ENCODE peak calls at places on chromosomes 6 and 20, in seven cellular contexts. One of them, this sample, is unnamed.

GRCh38 chr6:129031051-129031599 is 148.2 kb downstream of the LAMA2 start:
- DNase-seq in sigmoid colon: no peak
- DNase-seq in A549: no peak
- DNase-seq in spleen: no peak
- DNase-seq in lower leg skin: peak
- DNase-seq in adrenal gland: no peak
- DNase-seq in IMR-90: peak
- DNase-seq in this sample: no peak

GRCh38 chr6:159978291-159979135 is 9.6 kb downstream of the IGF2R start:
- DNase-seq in sigmoid colon: peak
- DNase-seq in A549: no peak
- DNase-seq in spleen: no peak
- DNase-seq in lower leg skin: no peak
- DNase-seq in adrenal gland: no peak
- DNase-seq in IMR-90: no peak
- DNase-seq in this sample: no peak

GRCh38 chr20:62192635-62193034 is 9.8 kb downstream of the MTG2 start:
- DNase-seq in sigmoid colon: no peak
- DNase-seq in A549: no peak
- DNase-seq in spleen: peak
- DNase-seq in lower leg skin: no peak
- DNase-seq in adrenal gland: no peak
- DNase-seq in IMR-90: no peak
- DNase-seq in this sample: no peak

GRCh38 chr6:51027283-51028065 is 208.8 kb downstream of the TFAP2B start:
- DNase-seq in sigmoid colon: no peak
- DNase-seq in A549: no peak
- DNase-seq in spleen: no peak
- DNase-seq in lower leg skin: no peak
- DNase-seq in adrenal gland: no peak
- DNase-seq in IMR-90: no peak
- DNase-seq in this sample: no peak

GRCh38 chr20:57223648-57224489 is 42.6 kb downstream of the BMP7 start:
- DNase-seq in sigmoid colon: no peak
- DNase-seq in A549: no peak
- DNase-seq in spleen: no peak
- DNase-seq in lower leg skin: peak
- DNase-seq in adrenal gland: peak
- DNase-seq in IMR-90: no peak
- DNase-seq in this sample: peak

GRCh38 chr6:43647613-43648012 is 2.8 kb downstream of the RSPH9 start:
- DNase-seq in sigmoid colon: no peak
- DNase-seq in A549: no peak
- DNase-seq in spleen: no peak
- DNase-seq in lower leg skin: no peak
- DNase-seq in adrenal gland: no peak
- DNase-seq in IMR-90: no peak
- DNase-seq in this sample: no peak

GRCh38 chr20:36919715-36920333 is 31.7 kb downstream of the SAMHD1 start:
- DNase-seq in sigmoid colon: no peak
- DNase-seq in A549: peak
- DNase-seq in spleen: no peak
- DNase-seq in lower leg skin: no peak
- DNase-seq in adrenal gland: no peak
- DNase-seq in IMR-90: peak
- DNase-seq in this sample: no peak

GRCh38 chr6:28634758-28635546 is 109.3 kb downstream of the GPX5 start:
- DNase-seq in sigmoid colon: no peak
- DNase-seq in A549: peak
- DNase-seq in spleen: no peak
- DNase-seq in lower leg skin: no peak
- DNase-seq in adrenal gland: no peak
- DNase-seq in IMR-90: no peak
- DNase-seq in this sample: no peak

GRCh38 chr6:53793318-53793975 is 1.4 kb upstream of the LRRC1 start:
- DNase-seq in sigmoid colon: peak
- DNase-seq in A549: peak
- DNase-seq in spleen: no peak
- DNase-seq in lower leg skin: peak
- DNase-seq in adrenal gland: peak
- DNase-seq in IMR-90: peak
- DNase-seq in this sample: peak

GRCh38 chr6:119541132-119541905 is 191.8 kb upstream of the MAN1A1 start:
- DNase-seq in sigmoid colon: no peak
- DNase-seq in A549: peak
- DNase-seq in spleen: no peak
- DNase-seq in lower leg skin: no peak
- DNase-seq in adrenal gland: no peak
- DNase-seq in IMR-90: peak
- DNase-seq in this sample: no peak

GRCh38 chr20:36950432-36951197 is 893 bp downstream of the SAMHD1 start:
- DNase-seq in sigmoid colon: peak
- DNase-seq in A549: peak
- DNase-seq in spleen: no peak
- DNase-seq in lower leg skin: no peak
- DNase-seq in adrenal gland: peak
- DNase-seq in IMR-90: peak
- DNase-seq in this sample: peak

DNA sequence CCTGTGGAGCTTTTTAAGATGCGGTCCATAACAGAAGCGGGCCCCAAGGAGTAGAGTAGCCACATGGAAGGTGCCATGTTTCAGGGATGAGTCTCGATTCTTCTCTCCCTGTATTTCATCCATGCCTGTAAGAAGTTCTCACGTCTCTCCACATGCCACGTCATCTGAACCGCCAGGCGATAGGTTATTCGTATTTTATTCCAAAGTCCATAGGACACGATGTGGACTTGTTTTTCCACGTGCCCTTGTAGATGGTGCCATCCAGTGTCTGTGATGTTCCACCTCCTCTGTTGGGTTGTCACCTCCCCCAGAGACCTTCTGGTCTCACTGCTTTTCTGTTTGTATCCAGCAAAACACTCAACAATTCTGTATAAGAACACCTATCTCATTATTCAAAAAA is 17.6 kb downstream of the HEBP2 start:
- DNase-seq in sigmoid colon: no peak
- DNase-seq in A549: no peak
- DNase-seq in spleen: no peak
- DNase-seq in lower leg skin: no peak
- DNase-seq in adrenal gland: no peak
- DNase-seq in IMR-90: no peak
- DNase-seq in this sample: no peak
- TF ChIP-seq POLR2A in sigmoid colon: no peak
- TF ChIP-seq POLR2A in A549: no peak
- TF ChIP-seq POLR2A in spleen: no peak
- TF ChIP-seq POLR2A in lower leg skin: no peak
- TF ChIP-seq POLR2A in adrenal gland: no peak
- TF ChIP-seq POLR2A in IMR-90: no peak
- TF ChIP-seq POLR2A in this sample: no peak

GRCh38 chr20:297098-297924 is at the start of gene ZCCHC3:
- DNase-seq in sigmoid colon: peak
- DNase-seq in A549: peak
- DNase-seq in spleen: peak
- DNase-seq in lower leg skin: peak
- DNase-seq in adrenal gland: peak
- DNase-seq in IMR-90: peak
- DNase-seq in this sample: peak
- TF ChIP-seq CTCF in sigmoid colon: no peak
- TF ChIP-seq CTCF in A549: peak
- TF ChIP-seq CTCF in spleen: peak
- TF ChIP-seq CTCF in lower leg skin: no peak
- TF ChIP-seq CTCF in adrenal gland: no peak
- TF ChIP-seq CTCF in IMR-90: peak
- TF ChIP-seq CTCF in this sample: no peak

GRCh38 chr6:125750692-125751333 is 1.4 kb downstream of the HEY2 start:
- DNase-seq in sigmoid colon: no peak
- DNase-seq in A549: no peak
- DNase-seq in spleen: no peak
- DNase-seq in lower leg skin: no peak
- DNase-seq in adrenal gland: no peak
- DNase-seq in IMR-90: no peak
- DNase-seq in this sample: no peak

GRCh38 chr6:125747589-125748533 is 1.6 kb upstream of the HEY2 start:
- DNase-seq in sigmoid colon: peak
- DNase-seq in A549: no peak
- DNase-seq in spleen: peak
- DNase-seq in lower leg skin: no peak
- DNase-seq in adrenal gland: peak
- DNase-seq in IMR-90: no peak
- DNase-seq in this sample: peak

GRCh38 chr6:125749864-125750691 is 646 bp downstream of the HEY2 start:
- DNase-seq in sigmoid colon: no peak
- DNase-seq in A549: no peak
- DNase-seq in spleen: no peak
- DNase-seq in lower leg skin: no peak
- DNase-seq in adrenal gland: no peak
- DNase-seq in IMR-90: no peak
- DNase-seq in this sample: peak

GRCh38 chr6:125748534-125749111 is 809 bp upstream of the HEY2 start:
- DNase-seq in sigmoid colon: no peak
- DNase-seq in A549: no peak
- DNase-seq in spleen: peak
- DNase-seq in lower leg skin: no peak
- DNase-seq in adrenal gland: no peak
- DNase-seq in IMR-90: peak
- DNase-seq in this sample: no peak

GRCh38 chr6:125749112-125749863 is at the start of gene HEY2:
- DNase-seq in sigmoid colon: peak
- DNase-seq in A549: peak
- DNase-seq in spleen: peak
- DNase-seq in lower leg skin: peak
- DNase-seq in adrenal gland: peak
- DNase-seq in IMR-90: peak
- DNase-seq in this sample: peak
- TF ChIP-seq POLR2A in sigmoid colon: no peak
- TF ChIP-seq POLR2A in A549: no peak
- TF ChIP-seq POLR2A in spleen: no peak
- TF ChIP-seq POLR2A in lower leg skin: no peak
- TF ChIP-seq POLR2A in adrenal gland: no peak
- TF ChIP-seq POLR2A in IMR-90: no peak
- TF ChIP-seq POLR2A in this sample: peak

GRCh38 chr20:4295226-4295625 is 279.9 kb upstream of the RNF24 start:
- DNase-seq in sigmoid colon: no peak
- DNase-seq in A549: no peak
- DNase-seq in spleen: no peak
- DNase-seq in lower leg skin: no peak
- DNase-seq in adrenal gland: no peak
- DNase-seq in IMR-90: no peak
- DNase-seq in this sample: no peak

GRCh38 chr20:4289875-4290274 is 274.5 kb upstream of the RNF24 start:
- DNase-seq in sigmoid colon: no peak
- DNase-seq in A549: peak
- DNase-seq in spleen: no peak
- DNase-seq in lower leg skin: no peak
- DNase-seq in adrenal gland: no peak
- DNase-seq in IMR-90: no peak
- DNase-seq in this sample: no peak
- TF ChIP-seq CTCF in sigmoid colon: no peak
- TF ChIP-seq CTCF in A549: peak
- TF ChIP-seq CTCF in spleen: no peak
- TF ChIP-seq CTCF in lower leg skin: no peak
- TF ChIP-seq CTCF in adrenal gland: no peak
- TF ChIP-seq CTCF in IMR-90: no peak
- TF ChIP-seq CTCF in this sample: no peak

GRCh38 chr20:60057123-60057865 is 99.1 kb downstream of the CDH26 start:
- DNase-seq in sigmoid colon: peak
- DNase-seq in A549: peak
- DNase-seq in spleen: peak
- DNase-seq in lower leg skin: peak
- DNase-seq in adrenal gland: peak
- DNase-seq in IMR-90: peak
- DNase-seq in this sample: peak
- TF ChIP-seq POLR2A in sigmoid colon: no peak
- TF ChIP-seq POLR2A in A549: no peak
- TF ChIP-seq POLR2A in spleen: no peak
- TF ChIP-seq POLR2A in lower leg skin: no peak
- TF ChIP-seq POLR2A in adrenal gland: no peak
- TF ChIP-seq POLR2A in IMR-90: no peak
- TF ChIP-seq POLR2A in this sample: no peak

GRCh38 chr6:135811172-135811571 is 40.3 kb upstream of the PDE7B start:
- DNase-seq in sigmoid colon: no peak
- DNase-seq in A549: no peak
- DNase-seq in spleen: no peak
- DNase-seq in lower leg skin: no peak
- DNase-seq in adrenal gland: no peak
- DNase-seq in IMR-90: no peak
- DNase-seq in this sample: no peak
- TF ChIP-seq CTCF in sigmoid colon: no peak
- TF ChIP-seq CTCF in A549: no peak
- TF ChIP-seq CTCF in spleen: no peak
- TF ChIP-seq CTCF in lower leg skin: no peak
- TF ChIP-seq CTCF in adrenal gland: no peak
- TF ChIP-seq CTCF in IMR-90: no peak
- TF ChIP-seq CTCF in this sample: no peak

This sample was measured in transverse colon.